ENCODE peak calls at places on chromosomes 5 and 9, in five cellular contexts. G is breast epithelium, O is PC-3, B is PC-9, D is neural progenitor cell. S is an unnamed sample.

GRCh38 chr5:109830955-109831502 is 141.3 kb downstream of the MAN2A1 start:
- DNase-seq in D (no peak), O (peak; percentile 87), B (no peak), G (no peak), S (no peak)

GRCh38 chr5:178332096-178332780 is 99.6 kb upstream of the PHYKPL start:
- DNase-seq in D (no peak), G (no peak), O (no peak), B (no peak), S (no peak)

GRCh38 chr9:129284607-129285291 is 106.7 kb upstream of the IER5L start:
- DNase-seq in G (peak; percentile 33), O (no peak), D (no peak), B (no peak), S (peak; percentile 18)

GRCh38 chr9:133708770-133709611 is 29.2 kb downstream of the SARDH start:
- DNase-seq in O (no peak), B (no peak), D (peak; percentile 50), G (no peak), S (no peak)

GRCh38 chr5:79736528-79737514 is 47.2 kb downstream of the CMYA5 start:
- DNase-seq in D (no peak), G (no peak), O (no peak), B (no peak), S (no peak)

GRCh38 chr5:64637837-64638443 is 52.4 kb upstream of the SHISAL2B start:
- DNase-seq in B (no peak), O (no peak), G (no peak), D (peak; percentile 38), S (no peak)

GRCh38 chr9:7970666-7971335 is 171.2 kb upstream of the DMAC1 start:
- DNase-seq in G (no peak), O (no peak), D (no peak), B (no peak), S (no peak)

GRCh38 chr5:177386542-177386941 is 2.3 kb downstream of the SLC34A1 start:
- DNase-seq in B (no peak), D (no peak), O (no peak), G (no peak), S (no peak)

GRCh38 chr5:94442971-94443370 is 175.4 kb downstream of the KIAA0825 start:
- DNase-seq in G (no peak), D (no peak), B (no peak), O (peak; percentile 25), S (no peak)

GRCh38 chr5:72256536-72256935 is 63.5 kb downstream of the MRPS27 start:
- DNase-seq in B (no peak), O (peak; percentile 27), D (no peak), G (no peak), S (no peak)

GRCh38 chr5:53419247-53419646 is 61.2 kb upstream of the FST start:
- DNase-seq in B (no peak), G (no peak), D (no peak), O (peak; percentile 82), S (no peak)

GRCh38 chr9:132716007-132716406 is 45.7 kb downstream of the GTF3C4 start:
- DNase-seq in D (no peak), B (no peak), G (no peak), O (no peak), S (no peak)

GRCh38 chr9:124015091-124015660 is 3.6 kb downstream of the LHX2 start:
- DNase-seq in G (no peak), B (no peak), D (peak; percentile 75), O (no peak), S (no peak)

GRCh38 chr9:35035851-35036701 is 36.3 kb downstream of the VCP start:
- DNase-seq in B (no peak), O (no peak), D (no peak), G (no peak), S (peak; percentile 71)

GRCh38 chr9:114880276-114880891 is 50.0 kb downstream of the TNFSF8 start:
- DNase-seq in G (no peak), D (no peak), O (no peak), B (no peak), S (no peak)

GRCh38 chr9:2732492-2732891 is 15.2 kb downstream of the KCNV2 start:
- DNase-seq in B (no peak), O (no peak), D (no peak), G (no peak), S (no peak)

GRCh38 chr5:174327317-174327864 is 281.9 kb downstream of the NSG2 start:
- DNase-seq in D (peak; percentile 94), G (no peak), O (peak; percentile 93), B (peak; percentile 68), S (peak; percentile 41)

GRCh38 chr9:112757940-112758339 is 7.4 kb downstream of the SNX30 start:
- DNase-seq in G (no peak), B (no peak), O (no peak), D (no peak), S (no peak)

GRCh38 chr9:136978865-136979544 is 1.7 kb downstream of the PTGDS start:
- DNase-seq in B (no peak), O (no peak), G (no peak), D (no peak), S (no peak)

GRCh38 chr5:82537646-82538306 is 259.6 kb upstream of the RPS23 start:
- DNase-seq in G (no peak), B (no peak), O (no peak), D (no peak), S (no peak)

GRCh38 chr5:37132646-37133045 is 116.5 kb downstream of the CPLANE1 start:
- DNase-seq in B (no peak), G (no peak), D (no peak), O (no peak), S (no peak)

GRCh38 chr5:142063878-142064331 is 44.7 kb upstream of the NDFIP1 start:
- DNase-seq in G (no peak), D (peak; percentile 83), O (no peak), B (no peak), S (peak; percentile 98)

GRCh38 chr9:124500796-124501611 is 6.2 kb downstream of the NR5A1 start:
- DNase-seq in O (no peak), D (no peak), B (no peak), G (no peak), S (no peak)

GRCh38 chr5:75716715-75717081 is 539 bp downstream of the POC5 start:
- DNase-seq in B (peak; percentile 1), G (no peak), O (no peak), D (peak; percentile 52), S (no peak)

GRCh38 chr9:38024036-38024681 is 44.9 kb downstream of the SHB start:
- DNase-seq in B (peak; percentile 67), G (peak; percentile 62), D (peak; percentile 63), O (no peak), S (peak; percentile 76)

GRCh38 chr5:180808461-180809000 is 5.9 kb upstream of the MGAT1 start:
- DNase-seq in D (no peak), O (no peak), G (no peak), B (no peak), S (peak; percentile 62)

DNA sequence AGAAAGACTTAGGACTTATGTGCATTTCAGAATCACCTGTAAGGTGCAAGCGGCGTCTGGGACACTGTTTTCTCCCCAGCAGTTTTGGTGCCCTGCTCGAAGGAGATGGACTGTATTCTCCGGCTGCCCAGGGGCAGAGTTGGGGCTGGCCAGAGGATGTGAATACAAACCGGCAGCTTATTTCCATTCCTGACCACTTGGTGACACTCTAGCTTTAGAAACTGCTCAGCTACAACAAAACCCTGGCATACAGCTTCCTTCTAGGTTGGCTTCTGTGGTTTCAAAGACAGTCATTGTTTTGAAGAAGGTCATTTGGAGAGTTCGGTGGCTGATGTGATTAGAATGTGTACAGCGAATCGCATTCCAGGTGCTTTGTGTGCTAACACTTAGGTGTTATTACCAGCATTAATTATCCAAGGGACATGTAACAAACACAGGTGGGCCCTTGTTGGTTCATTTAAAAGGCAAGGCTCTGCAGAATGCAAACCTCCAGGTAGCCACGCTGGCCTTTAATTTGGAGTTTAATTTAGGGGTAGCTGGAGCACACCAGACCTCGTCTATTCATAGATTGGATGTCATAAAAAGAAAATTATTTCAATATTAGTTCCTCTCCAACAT is 191.0 kb downstream of the MAT2B start:
- DNase-seq in D (peak; percentile 86), O (peak; percentile 64), B (peak; percentile 19), G (no peak), S (no peak)
- TF ChIP-seq CTCF in D (peak; percentile 90), O (peak; percentile 74), B (peak; percentile 61), G (no peak), S (peak; percentile 25)

GRCh38 chr5:90557391-90557790 is 1.2 kb upstream of the ADGRV1 start:
- DNase-seq in O (peak; percentile 15), D (peak; percentile 13), B (no peak), G (no peak), S (no peak)

GRCh38 chr5:90560771-90561170 is 2.2 kb downstream of the ADGRV1 start:
- DNase-seq in O (peak; percentile 68), B (no peak), D (no peak), G (no peak), S (no peak)

GRCh38 chr5:90555666-90556065 is 2.9 kb upstream of the ADGRV1 start:
- DNase-seq in D (no peak), B (no peak), G (no peak), O (no peak), S (no peak)

GRCh38 chr5:90557871-90558270 is 726 bp upstream of the ADGRV1 start:
- DNase-seq in B (no peak), D (no peak), O (peak; percentile 21), G (no peak), S (no peak)

DNA sequence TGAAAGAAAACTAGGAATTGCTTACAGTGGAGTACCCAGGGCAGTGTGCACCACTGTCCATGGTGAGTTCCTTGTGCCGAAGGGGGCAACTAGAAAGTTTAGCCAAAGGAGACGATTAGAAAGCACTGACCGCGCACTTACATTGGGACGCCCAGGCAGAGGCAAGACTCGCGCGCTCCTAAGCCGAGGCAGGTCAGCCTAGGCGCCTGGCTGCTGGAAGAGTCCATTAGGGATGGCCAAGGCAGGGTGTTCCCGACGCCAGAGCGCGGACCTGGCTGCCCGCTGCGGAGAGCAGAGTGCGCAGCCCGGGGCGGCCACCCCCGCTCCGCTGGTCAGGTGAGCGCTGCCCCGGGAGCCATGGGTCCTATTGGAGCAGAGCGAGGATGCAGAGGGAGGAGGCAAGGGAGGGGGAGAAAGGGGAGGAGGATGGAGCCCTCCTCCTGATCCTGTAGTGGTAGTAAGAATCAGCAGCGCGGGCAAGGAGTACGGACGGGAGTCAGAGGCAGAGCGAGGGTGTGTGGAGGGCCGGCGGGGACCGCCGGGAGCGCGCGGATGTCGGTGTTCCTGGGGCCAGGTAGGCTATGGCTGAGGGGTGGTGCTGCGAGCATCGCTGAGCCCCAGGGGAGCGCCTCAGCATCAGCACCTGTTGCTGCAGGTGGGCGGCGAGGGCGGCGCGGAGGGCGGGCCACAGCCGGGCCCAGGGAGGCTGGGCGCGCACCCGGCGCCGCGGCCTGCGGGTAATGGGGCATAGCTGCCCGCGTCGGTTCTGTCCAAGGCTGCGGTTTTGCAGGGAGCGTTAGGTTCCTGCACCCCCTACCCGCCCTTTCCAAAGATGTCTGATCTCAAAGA is at the start of gene ADGRV1:
- DNase-seq in D (peak; percentile 99), G (peak; percentile 87), B (peak; percentile 82), O (peak; percentile 99), S (no peak)
- H3K27ac ChIP-seq in D (peak within 1 kb of the TSS; percentile 89), G (peak within 1 kb of the TSS; percentile 54), B (no peak within 1 kb of the TSS), O (peak within 1 kb of the TSS; percentile 29), S (no peak within 1 kb of the TSS)

GRCh38 chr5:15191012-15191411 is 309.0 kb upstream of the FBXL7 start:
- DNase-seq in G (no peak), D (no peak), B (no peak), O (no peak), S (no peak)
- TF ChIP-seq CTCF in G (no peak), D (peak; percentile 11), B (no peak), O (peak; percentile 15), S (no peak)

DNA sequence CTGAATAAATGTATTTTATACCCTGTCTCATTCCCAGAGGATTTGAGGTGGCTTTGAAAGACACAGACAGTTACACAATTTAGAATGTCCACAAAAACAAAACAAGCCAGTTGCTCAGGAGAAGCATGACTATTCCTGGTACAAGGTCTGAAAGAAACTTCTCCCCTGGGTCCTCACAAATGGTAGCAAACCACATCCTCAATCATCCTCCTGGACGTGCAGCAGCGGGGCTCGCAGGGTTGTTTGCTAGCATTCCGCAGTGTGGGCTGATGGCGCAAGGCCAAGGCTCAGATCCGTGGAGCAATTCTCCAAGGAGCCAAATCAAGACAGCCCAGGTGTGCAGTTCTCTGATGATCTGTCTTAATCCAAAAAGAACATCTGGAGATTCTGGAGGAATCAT is 210.3 kb downstream of the ACTL7B start:
- DNase-seq in G (no peak), D (no peak), O (no peak), B (no peak), S (no peak)
- H3K27ac ChIP-seq in G (no peak overlapping the region), D (no peak overlapping the region), O (no peak overlapping the region), B (no peak overlapping the region), S (no peak overlapping the region)

S was measured in tibial artery.